ENCODE peak calls at places on chromosomes 1 and 21, in ten cellular contexts. P is sigmoid colon, D is transverse colon, R is ovary, L is stomach, F is tibial nerve, S is K562, N is esophagus muscularis mucosa, W is GM12878, Z is H1. E is an unnamed sample. For H3K27me3, the result is how much of the 10 kb centered on the place peaks cover.

GRCh38 chr1:62590970-62591368 is 6.4 kb upstream of the ANGPTL3 start:
- DNase-seq in P (no peak), D (no peak), R (no peak), L (no peak), F (no peak), S (no peak), N (no peak), W (no peak), Z (no peak), E (no peak)

GRCh38 chr1:75265792-75266191 is 131.6 kb downstream of the LHX8 start:
- DNase-seq in P (no peak), D (no peak), R (no peak), L (no peak), F (no peak), S (peak), N (no peak), W (peak), Z (no peak), E (no peak)

GRCh38 chr1:208868554-208868953 is 624.4 kb upstream of the PLXNA2 start:
- DNase-seq in P (no peak), D (no peak), R (no peak), L (no peak), F (no peak), S (no peak), N (no peak), W (no peak), Z (no peak), E (no peak)

GRCh38 chr1:237444120-237444790 is 402.3 kb downstream of the RYR2 start:
- DNase-seq in P (no peak), D (no peak), R (no peak), L (no peak), F (no peak), S (no peak), N (no peak), W (no peak), Z (no peak), E (no peak)

GRCh38 chr1:168799918-168800605 is 71.1 kb upstream of the DPT start:
- DNase-seq in P (no peak), D (no peak), R (no peak), L (no peak), F (no peak), S (no peak), N (no peak), W (no peak), Z (no peak), E (no peak)

GRCh38 chr1:61851849-61852692 is 109.8 kb downstream of the PATJ start:
- DNase-seq in P (no peak), D (no peak), R (no peak), L (no peak), F (no peak), S (peak), N (no peak), W (no peak), Z (no peak), E (no peak)

GRCh38 chr1:112359961-112360767 is 35.9 kb upstream of the CTTNBP2NL start:
- DNase-seq in P (peak), D (peak), R (peak), L (peak), F (peak), S (no peak), N (peak), W (no peak), Z (no peak), E (peak)

GRCh38 chr1:153962088-153963029 is 978 bp downstream of the SLC39A1 start:
- DNase-seq in P (peak), D (peak), R (peak), L (peak), F (no peak), S (no peak), N (no peak), W (no peak), Z (no peak), E (no peak)

GRCh38 chr1:88194542-88194941 is 489.5 kb upstream of the PKN2 start:
- DNase-seq in P (no peak), D (no peak), R (no peak), L (no peak), F (no peak), S (no peak), N (no peak), W (no peak), Z (no peak), E (no peak)

GRCh38 chr1:71276466-71276865 is 195.6 kb upstream of the ZRANB2 start:
- DNase-seq in P (no peak), D (no peak), R (no peak), L (no peak), F (no peak), S (no peak), N (no peak), W (no peak), Z (no peak), E (no peak)

GRCh38 chr1:35894183-35894582 is 11.2 kb downstream of the AGO1 start:
- DNase-seq in P (no peak), D (no peak), R (peak), L (no peak), F (no peak), S (peak), N (no peak), W (peak), Z (no peak), E (no peak)

GRCh38 chr1:1206376-1207253 is at the start of gene TNFRSF18:
- DNase-seq in P (no peak), D (peak), R (no peak), L (peak), F (no peak), S (no peak), N (no peak), W (no peak), Z (no peak), E (no peak)

GRCh38 chr21:44800103-44800502 is 1.5 kb downstream of the UBE2G2 start:
- DNase-seq in P (no peak), D (no peak), R (no peak), L (peak), F (no peak), S (peak), N (no peak), W (no peak), Z (no peak), E (no peak)

GRCh38 chr1:16218014-16218673 is 5.7 kb upstream of the ARHGEF19 start:
- DNase-seq in P (no peak), D (peak), R (no peak), L (no peak), F (no peak), S (no peak), N (no peak), W (no peak), Z (no peak), E (peak)

GRCh38 chr1:109750920-109751319 is 10.1 kb upstream of the GSTM3 start:
- DNase-seq in P (no peak), D (no peak), R (no peak), L (no peak), F (no peak), S (no peak), N (no peak), W (no peak), Z (no peak), E (peak)

GRCh38 chr21:31557956-31558838 is 101.3 kb upstream of the SOD1 start:
- DNase-seq in P (no peak), D (peak), R (no peak), L (no peak), F (no peak), S (no peak), N (no peak), W (no peak), Z (peak), E (no peak)

GRCh38 chr1:31297273-31298247 is 728 bp downstream of the ZCCHC17 start:
- DNase-seq in P (no peak), D (no peak), R (no peak), L (no peak), F (no peak), S (peak), N (no peak), W (no peak), Z (no peak), E (no peak)

GRCh38 chr1:175572932-175573871 is 170.2 kb downstream of the TNR start:
- DNase-seq in P (no peak), D (peak), R (no peak), L (no peak), F (no peak), S (no peak), N (no peak), W (no peak), Z (no peak), E (no peak)

GRCh38 chr21:39095681-39096080 is 87.6 kb downstream of the PSMG1 start:
- DNase-seq in P (no peak), D (no peak), R (no peak), L (no peak), F (no peak), S (no peak), N (no peak), W (no peak), Z (no peak), E (no peak)

GRCh38 chr1:219990782-219991510 is 55.4 kb downstream of the EPRS1 start:
- DNase-seq in P (no peak), D (no peak), R (no peak), L (no peak), F (no peak), S (peak), N (no peak), W (no peak), Z (no peak), E (no peak)
- TF ChIP-seq EP300 in P (no peak), D (no peak), R (no peak), L (no peak), F (no peak), S (no peak), N (no peak), W (no peak), Z (no peak), E (no peak)

GRCh38 chr1:156112276-156113137 is 2.0 kb upstream of the LMNA start:
- DNase-seq in P (peak), D (no peak), R (no peak), L (no peak), F (no peak), S (no peak), N (no peak), W (no peak), Z (no peak), E (no peak)
- H3K27me3 ChIP-seq in P (under half), D (under half), R (under half), L (under half), F (under half), S (under half), N (under half), W (under half), Z (under half), E (under half)

DNA sequence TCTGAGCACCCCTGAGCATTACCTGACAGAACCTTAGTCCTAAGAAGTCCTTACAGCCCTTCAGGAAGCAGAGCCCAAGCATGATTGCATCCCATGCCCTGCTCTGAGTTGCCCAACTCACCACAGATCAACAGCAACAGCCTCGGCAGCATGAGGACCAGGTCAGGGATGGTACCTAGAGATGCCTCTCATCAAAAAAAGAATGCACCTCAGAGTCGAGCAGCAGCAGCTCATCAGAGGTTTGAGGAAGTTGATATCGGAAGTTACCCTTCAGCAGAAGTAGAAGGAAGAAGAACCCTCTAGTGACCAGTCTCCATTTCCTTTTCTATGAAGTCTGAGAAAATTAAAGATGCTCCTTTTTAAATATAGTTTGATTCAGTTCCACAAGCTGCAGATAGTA is at the start of gene FCRL1:
- DNase-seq in P (no peak), D (no peak), R (no peak), L (no peak), F (no peak), S (no peak), N (no peak), W (no peak), Z (no peak), E (no peak)
- TF ChIP-seq POLR2A in P (no peak), D (no peak), R (no peak), L (no peak), F (no peak), S (no peak), N (no peak), W (no peak), Z (no peak), E (no peak)

DNA sequence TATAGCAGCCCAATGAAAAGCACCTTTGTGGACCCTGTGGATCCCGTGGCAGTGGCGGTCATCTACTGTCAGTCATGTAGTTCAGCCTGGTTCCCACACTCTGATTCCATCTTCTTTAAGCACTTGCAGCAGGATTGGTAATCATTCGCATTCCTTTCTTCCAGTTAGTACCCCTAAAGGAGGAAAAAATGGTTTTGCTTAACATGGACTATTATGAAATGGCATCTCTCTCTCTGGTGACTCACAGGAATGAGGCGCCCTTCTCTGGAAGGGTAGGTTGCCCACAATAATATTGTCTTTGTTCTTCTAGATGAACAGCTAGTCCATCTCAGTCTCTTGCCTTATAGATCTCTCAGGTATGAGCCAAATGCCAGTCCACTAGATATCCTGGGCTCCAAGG is 127.9 kb upstream of the MROH9 start:
- DNase-seq in P (no peak), D (no peak), R (no peak), L (no peak), F (no peak), S (no peak), N (no peak), W (no peak), Z (no peak), E (no peak)
- TF ChIP-seq EP300 in P (no peak), D (no peak), R (no peak), L (no peak), F (no peak), S (no peak), N (no peak), W (no peak), Z (no peak), E (no peak)

DNA sequence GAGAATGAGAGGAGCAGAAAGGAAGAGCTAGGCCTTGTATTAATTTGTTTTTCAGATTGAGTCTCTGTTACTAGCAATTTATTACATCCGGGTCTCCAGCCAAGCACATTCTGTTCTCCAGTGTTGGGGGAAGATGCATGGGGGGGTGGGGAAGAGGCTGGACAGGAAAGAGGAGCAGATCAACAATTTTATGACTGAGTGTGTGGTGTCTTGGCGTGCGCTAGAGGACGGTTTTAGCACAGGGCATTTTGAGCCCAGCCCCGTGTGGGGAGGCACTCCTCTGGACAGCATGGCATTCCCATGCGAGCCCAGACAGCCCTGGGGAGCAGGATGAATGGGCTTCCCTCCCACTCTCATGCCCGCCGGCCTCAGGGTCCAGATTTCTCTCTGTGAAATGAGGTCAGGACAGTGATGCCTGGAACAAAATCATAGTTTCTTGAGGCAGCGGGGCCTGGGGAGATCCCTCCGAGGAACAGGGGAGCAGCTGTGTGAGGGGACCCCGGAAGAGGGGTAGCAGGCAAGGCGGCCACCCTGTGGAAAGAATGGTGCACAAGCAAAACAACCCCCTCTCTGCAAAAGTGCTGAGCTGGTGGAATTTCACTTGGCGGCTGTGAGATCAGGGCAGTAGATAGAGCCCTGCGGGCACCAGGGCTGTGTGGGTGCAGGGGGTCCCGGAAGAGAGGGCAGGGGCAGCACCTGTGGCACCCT is 16.3 kb downstream of the SOX13 start:
- DNase-seq in P (peak), D (peak), R (peak), L (no peak), F (peak), S (no peak), N (no peak), W (no peak), Z (peak), E (no peak)
- H3K27me3 ChIP-seq in P (under half), D (under half), R (under half), L (under half), F (under half), S (under half), N (under half), W (under half), Z (under half), E (under half)

GRCh38 chr1:11012260-11013159 is at the start of gene TARDBP:
- DNase-seq in P (peak), D (peak), R (peak), L (peak), F (peak), S (peak), N (peak), W (peak), Z (peak), E (peak)
- TF ChIP-seq POLR2A in P (peak), D (peak), R (peak), L (peak), F (peak), S (peak), N (peak), W (peak), Z (peak), E (peak)

DNA sequence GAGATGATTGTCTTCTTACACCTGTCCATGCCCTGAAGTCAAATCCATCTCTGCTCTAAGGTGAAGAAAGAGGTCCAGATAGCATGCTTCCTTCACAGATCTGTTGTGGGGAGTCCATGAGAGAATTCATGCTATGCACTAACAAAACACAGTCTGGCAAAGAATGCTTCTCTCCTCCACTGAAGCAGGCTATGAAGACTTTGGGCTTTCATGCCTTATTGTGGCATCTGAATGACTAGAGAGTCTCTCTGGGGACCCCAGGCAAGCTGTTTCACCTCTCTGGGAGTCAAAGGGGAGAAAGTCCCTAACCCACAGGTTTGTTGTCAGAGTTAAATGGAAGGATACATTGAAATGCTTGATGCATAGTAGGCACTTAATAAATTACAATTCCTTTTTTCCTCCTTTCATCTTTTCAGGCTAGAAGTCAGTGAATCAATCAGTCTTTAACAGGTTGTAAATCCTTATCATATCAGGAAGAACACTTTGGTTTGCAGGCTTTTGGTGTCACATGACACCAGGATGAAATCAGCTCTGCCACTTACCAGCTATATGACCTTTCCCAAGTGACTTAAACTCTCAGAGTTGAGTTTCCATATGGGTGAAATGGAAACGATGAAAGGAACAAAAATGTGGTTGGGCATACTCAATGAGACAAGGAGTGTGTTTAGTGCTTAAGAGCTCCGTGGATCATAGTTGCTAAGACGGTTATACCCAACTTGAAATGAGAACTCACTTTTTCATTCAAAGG is 200.1 kb upstream of the DAB1 start:
- DNase-seq in P (no peak), D (no peak), R (no peak), L (no peak), F (no peak), S (no peak), N (no peak), W (no peak), Z (no peak), E (no peak)
- TF ChIP-seq EP300 in P (no peak), D (no peak), R (no peak), L (no peak), F (no peak), S (no peak), N (no peak), W (no peak), Z (no peak), E (no peak)

GRCh38 chr1:26336477-26337205 is 17.3 kb downstream of the CRYBG2 start:
- DNase-seq in P (no peak), D (peak), R (peak), L (peak), F (no peak), S (peak), N (no peak), W (no peak), Z (peak), E (peak)

GRCh38 chr1:26337625-26338024 is 16.3 kb downstream of the CRYBG2 start:
- DNase-seq in P (no peak), D (no peak), R (no peak), L (no peak), F (no peak), S (no peak), N (no peak), W (no peak), Z (no peak), E (no peak)

GRCh38 chr1:26337206-26337535 is 16.8 kb downstream of the CRYBG2 start:
- DNase-seq in P (no peak), D (no peak), R (no peak), L (no peak), F (no peak), S (no peak), N (no peak), W (no peak), Z (no peak), E (no peak)

GRCh38 chr1:26340047-26340481 is 13.9 kb downstream of the CRYBG2 start:
- DNase-seq in P (no peak), D (no peak), R (no peak), L (no peak), F (no peak), S (no peak), N (no peak), W (no peak), Z (no peak), E (no peak)

DNA sequence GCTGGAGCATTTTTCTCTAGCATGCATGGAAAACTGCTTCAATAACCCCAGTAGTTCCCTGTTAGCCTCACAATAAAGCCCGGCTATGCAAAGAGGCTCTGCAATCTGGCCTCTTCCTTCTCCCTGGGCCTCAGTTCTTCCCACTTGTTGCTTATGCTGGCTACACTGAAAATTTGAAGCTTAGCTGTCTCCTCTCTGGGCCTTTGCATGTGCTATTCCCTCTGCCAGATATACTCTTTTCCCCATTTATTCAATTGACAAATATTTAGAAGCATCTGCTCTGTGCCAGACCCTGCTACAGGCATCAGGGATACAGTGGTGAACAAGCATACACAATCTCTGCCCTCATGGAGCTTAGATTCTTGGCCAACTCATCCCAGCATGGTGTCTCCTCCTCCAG is 15.3 kb downstream of the CRYBG2 start:
- DNase-seq in P (no peak), D (no peak), R (no peak), L (no peak), F (no peak), S (no peak), N (no peak), W (no peak), Z (no peak), E (no peak)
- H3K27me3 ChIP-seq in P (under half), D (under half), R (under half), L (under half), F (under half), S (under half), N (under half), W (under half), Z (under half), E (under half)

DNA sequence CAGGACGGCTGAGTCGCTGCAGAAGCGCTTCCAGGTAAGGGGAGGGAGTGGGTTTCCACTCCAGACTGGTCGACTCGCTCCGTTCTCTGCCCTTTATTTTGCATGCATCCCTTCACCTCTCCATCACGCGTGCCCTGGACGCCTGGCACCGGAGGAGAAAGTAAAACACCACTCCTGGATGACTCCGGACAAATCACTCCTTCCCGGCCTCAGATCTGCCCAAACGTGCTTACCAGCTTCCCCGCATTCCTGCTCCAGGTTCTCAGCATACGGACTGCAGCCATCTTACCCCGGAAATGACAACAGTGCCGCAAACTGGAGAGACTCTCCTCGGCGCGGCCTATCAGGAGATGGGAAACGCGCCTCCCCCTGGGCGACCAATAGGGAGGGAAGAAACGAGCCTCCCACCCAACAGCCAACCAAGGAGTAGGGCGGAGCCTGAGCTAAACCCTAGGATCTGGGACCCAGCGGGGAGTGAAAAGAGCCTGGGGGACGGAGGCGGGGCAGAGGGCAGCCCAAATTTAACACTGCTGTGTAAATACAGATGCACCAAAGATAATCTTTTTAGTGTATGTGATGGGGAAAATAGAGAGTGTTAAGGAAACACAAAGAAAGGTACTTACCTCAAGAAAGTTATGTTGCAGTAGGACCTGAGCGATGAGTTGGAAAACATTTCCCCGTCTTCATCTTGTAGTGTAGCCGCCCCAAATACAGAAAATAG is at the start of gene DBT:
- DNase-seq in P (peak), D (peak), R (peak), L (peak), F (peak), S (peak), N (peak), W (peak), Z (peak), E (peak)
- TF ChIP-seq POLR2A in P (peak), D (peak), R (peak), L (peak), F (peak), S (peak), N (no peak), W (peak), Z (peak), E (peak)

E was measured in suprapubic skin.